ENCODE peak calls at places on chromosomes 12 and 14, in five cellular contexts. One of them, this sample, is unnamed. For H3K9me3, the result is how much of the 10 kb centered on the place peaks cover.

GRCh38 chr12:69096669-69097364 is 142.6 kb upstream of the CPSF6 start:
- DNase-seq in IMR-90: no peak
- DNase-seq in left lung: no peak
- DNase-seq in kidney: no peak
- DNase-seq in tibial artery: no peak
- DNase-seq in this sample: no peak

GRCh38 chr12:70628701-70629480 is 8.3 kb downstream of the PTPRB start:
- DNase-seq in IMR-90: no peak
- DNase-seq in left lung: no peak
- DNase-seq in kidney: no peak
- DNase-seq in tibial artery: no peak
- DNase-seq in this sample: no peak

GRCh38 chr14:32075636-32076277 is 1.3 kb upstream of the ARHGAP5 start:
- DNase-seq in IMR-90: peak
- DNase-seq in left lung: peak
- DNase-seq in kidney: peak
- DNase-seq in tibial artery: peak
- DNase-seq in this sample: peak

GRCh38 chr12:127398026-127398715 is 868.8 kb upstream of the TMEM132C start:
- DNase-seq in IMR-90: peak
- DNase-seq in left lung: no peak
- DNase-seq in kidney: no peak
- DNase-seq in tibial artery: no peak
- DNase-seq in this sample: no peak

GRCh38 chr12:111469406-111469805 is 63.7 kb downstream of the SH2B3 start:
- DNase-seq in IMR-90: peak
- DNase-seq in left lung: no peak
- DNase-seq in kidney: no peak
- DNase-seq in tibial artery: no peak
- DNase-seq in this sample: no peak

GRCh38 chr12:27359578-27360340 is 27.1 kb downstream of the BMAL2 start:
- DNase-seq in IMR-90: peak
- DNase-seq in left lung: no peak
- DNase-seq in kidney: no peak
- DNase-seq in tibial artery: no peak
- DNase-seq in this sample: no peak

GRCh38 chr14:76576047-76576741 is 185.1 kb upstream of the VASH1 start:
- DNase-seq in IMR-90: peak
- DNase-seq in left lung: no peak
- DNase-seq in kidney: no peak
- DNase-seq in tibial artery: no peak
- DNase-seq in this sample: peak

GRCh38 chr14:104635717-104636116 is 31.1 kb upstream of the TMEM179 start:
- DNase-seq in IMR-90: no peak
- DNase-seq in left lung: no peak
- DNase-seq in kidney: no peak
- DNase-seq in tibial artery: no peak
- DNase-seq in this sample: no peak

GRCh38 chr14:92590941-92591340 is 77.4 kb downstream of the RIN3 start:
- DNase-seq in IMR-90: no peak
- DNase-seq in left lung: no peak
- DNase-seq in kidney: no peak
- DNase-seq in tibial artery: no peak
- DNase-seq in this sample: no peak

GRCh38 chr14:104248203-104249055 is 110.0 kb downstream of the KIF26A start:
- DNase-seq in IMR-90: no peak
- DNase-seq in left lung: peak
- DNase-seq in kidney: peak
- DNase-seq in tibial artery: no peak
- DNase-seq in this sample: peak

GRCh38 chr12:40300490-40300889 is 75.7 kb downstream of the LRRK2 start:
- DNase-seq in IMR-90: peak
- DNase-seq in left lung: no peak
- DNase-seq in kidney: no peak
- DNase-seq in tibial artery: no peak
- DNase-seq in this sample: no peak

GRCh38 chr12:11969437-11970154 is 101.1 kb upstream of the BCL2L14 start:
- DNase-seq in IMR-90: no peak
- DNase-seq in left lung: no peak
- DNase-seq in kidney: no peak
- DNase-seq in tibial artery: no peak
- DNase-seq in this sample: no peak

GRCh38 chr12:123253606-123254459 is 17.8 kb downstream of the CDK2AP1 start:
- DNase-seq in IMR-90: no peak
- DNase-seq in left lung: peak
- DNase-seq in kidney: no peak
- DNase-seq in tibial artery: no peak
- DNase-seq in this sample: no peak

GRCh38 chr14:92524603-92525185 is 11.1 kb downstream of the RIN3 start:
- DNase-seq in IMR-90: no peak
- DNase-seq in left lung: no peak
- DNase-seq in kidney: no peak
- DNase-seq in tibial artery: no peak
- DNase-seq in this sample: no peak

GRCh38 chr14:59407246-59407615 is 57.9 kb downstream of the GPR135 start:
- DNase-seq in IMR-90: peak
- DNase-seq in left lung: no peak
- DNase-seq in kidney: no peak
- DNase-seq in tibial artery: no peak
- DNase-seq in this sample: no peak

GRCh38 chr12:43736921-43737440 is 21.6 kb downstream of the PUS7L start:
- DNase-seq in IMR-90: peak
- DNase-seq in left lung: no peak
- DNase-seq in kidney: no peak
- DNase-seq in tibial artery: no peak
- DNase-seq in this sample: no peak

GRCh38 chr14:68358978-68359861 is 433.6 kb downstream of the ZFP36L1 start:
- DNase-seq in IMR-90: no peak
- DNase-seq in left lung: no peak
- DNase-seq in kidney: no peak
- DNase-seq in tibial artery: no peak
- DNase-seq in this sample: no peak

GRCh38 chr12:132165584-132165983 is 21.3 kb downstream of the NOC4L start:
- DNase-seq in IMR-90: no peak
- DNase-seq in left lung: no peak
- DNase-seq in kidney: peak
- DNase-seq in tibial artery: no peak
- DNase-seq in this sample: no peak

GRCh38 chr12:62739266-62739831 is 195.6 kb downstream of the PPM1H start:
- DNase-seq in IMR-90: no peak
- DNase-seq in left lung: no peak
- DNase-seq in kidney: no peak
- DNase-seq in tibial artery: no peak
- DNase-seq in this sample: no peak

GRCh38 chr14:92660571-92660970 is 87.9 kb downstream of the LGMN start:
- DNase-seq in IMR-90: no peak
- DNase-seq in left lung: no peak
- DNase-seq in kidney: peak
- DNase-seq in tibial artery: no peak
- DNase-seq in this sample: no peak

GRCh38 chr14:55974046-55974582 is 144.1 kb upstream of the PELI2 start:
- DNase-seq in IMR-90: no peak
- DNase-seq in left lung: no peak
- DNase-seq in kidney: no peak
- DNase-seq in tibial artery: no peak
- DNase-seq in this sample: no peak

GRCh38 chr14:23437142-23438129 is 2.0 kb upstream of the MYH7 start:
- DNase-seq in IMR-90: no peak
- DNase-seq in left lung: no peak
- DNase-seq in kidney: no peak
- DNase-seq in tibial artery: peak
- DNase-seq in this sample: peak
- H3K27ac ChIP-seq in IMR-90: no peak
- H3K27ac ChIP-seq in left lung: no peak
- H3K27ac ChIP-seq in kidney: no peak
- H3K27ac ChIP-seq in tibial artery: no peak
- H3K27ac ChIP-seq in this sample: no peak

GRCh38 chr12:116647802-116648201 is 88.6 kb downstream of the MAP1LC3B2 start:
- DNase-seq in IMR-90: no peak
- DNase-seq in left lung: no peak
- DNase-seq in kidney: no peak
- DNase-seq in tibial artery: no peak
- DNase-seq in this sample: no peak

GRCh38 chr12:116650062-116650461 is 87.8 kb downstream of the SPRING1 start:
- DNase-seq in IMR-90: no peak
- DNase-seq in left lung: no peak
- DNase-seq in kidney: no peak
- DNase-seq in tibial artery: no peak
- DNase-seq in this sample: no peak

GRCh38 chr12:116651089-116651488 is 86.8 kb downstream of the SPRING1 start:
- DNase-seq in IMR-90: no peak
- DNase-seq in left lung: no peak
- DNase-seq in kidney: no peak
- DNase-seq in tibial artery: no peak
- DNase-seq in this sample: no peak

GRCh38 chr12:116646901-116647300 is 87.7 kb downstream of the MAP1LC3B2 start:
- DNase-seq in IMR-90: no peak
- DNase-seq in left lung: no peak
- DNase-seq in kidney: no peak
- DNase-seq in tibial artery: no peak
- DNase-seq in this sample: no peak

DNA sequence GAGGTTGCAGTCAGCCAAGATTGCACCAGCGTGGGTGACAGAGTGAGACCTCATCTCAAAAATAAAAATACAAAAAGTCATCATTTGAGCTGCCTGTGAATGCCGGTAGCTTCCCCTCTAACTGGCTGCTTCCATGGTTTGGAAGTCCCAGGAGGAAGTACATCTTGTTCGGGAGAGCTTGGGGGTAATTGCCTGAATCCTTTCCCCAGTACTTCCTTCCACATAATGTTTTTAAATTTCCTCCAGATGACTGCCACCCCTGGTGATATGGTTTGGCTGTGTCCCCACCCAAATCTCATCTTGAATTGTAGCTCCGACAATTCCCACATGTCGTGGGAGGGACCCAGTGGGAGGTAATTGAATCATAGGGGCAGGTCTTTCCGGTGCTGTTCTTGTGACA is 87.3 kb downstream of the SPRING1 start:
- DNase-seq in IMR-90: no peak
- DNase-seq in left lung: no peak
- DNase-seq in kidney: no peak
- DNase-seq in tibial artery: no peak
- DNase-seq in this sample: no peak
- H3K9me3 ChIP-seq in IMR-90: under half
- H3K9me3 ChIP-seq in left lung: under half
- H3K9me3 ChIP-seq in kidney: under half
- H3K9me3 ChIP-seq in tibial artery: under half
- H3K9me3 ChIP-seq in this sample: under half

GRCh38 chr12:100716658-100716948 is 78.0 kb upstream of the ANO4 start:
- DNase-seq in IMR-90: no peak
- DNase-seq in left lung: no peak
- DNase-seq in kidney: no peak
- DNase-seq in tibial artery: no peak
- DNase-seq in this sample: no peak

GRCh38 chr12:100717733-100718067 is 76.9 kb upstream of the ANO4 start:
- DNase-seq in IMR-90: no peak
- DNase-seq in left lung: no peak
- DNase-seq in kidney: no peak
- DNase-seq in tibial artery: no peak
- DNase-seq in this sample: no peak

GRCh38 chr12:100716949-100717732 is 77.4 kb upstream of the ANO4 start:
- DNase-seq in IMR-90: no peak
- DNase-seq in left lung: peak
- DNase-seq in kidney: no peak
- DNase-seq in tibial artery: no peak
- DNase-seq in this sample: peak

GRCh38 chr12:100718212-100718611 is 76.4 kb upstream of the ANO4 start:
- DNase-seq in IMR-90: no peak
- DNase-seq in left lung: no peak
- DNase-seq in kidney: no peak
- DNase-seq in tibial artery: no peak
- DNase-seq in this sample: no peak

DNA sequence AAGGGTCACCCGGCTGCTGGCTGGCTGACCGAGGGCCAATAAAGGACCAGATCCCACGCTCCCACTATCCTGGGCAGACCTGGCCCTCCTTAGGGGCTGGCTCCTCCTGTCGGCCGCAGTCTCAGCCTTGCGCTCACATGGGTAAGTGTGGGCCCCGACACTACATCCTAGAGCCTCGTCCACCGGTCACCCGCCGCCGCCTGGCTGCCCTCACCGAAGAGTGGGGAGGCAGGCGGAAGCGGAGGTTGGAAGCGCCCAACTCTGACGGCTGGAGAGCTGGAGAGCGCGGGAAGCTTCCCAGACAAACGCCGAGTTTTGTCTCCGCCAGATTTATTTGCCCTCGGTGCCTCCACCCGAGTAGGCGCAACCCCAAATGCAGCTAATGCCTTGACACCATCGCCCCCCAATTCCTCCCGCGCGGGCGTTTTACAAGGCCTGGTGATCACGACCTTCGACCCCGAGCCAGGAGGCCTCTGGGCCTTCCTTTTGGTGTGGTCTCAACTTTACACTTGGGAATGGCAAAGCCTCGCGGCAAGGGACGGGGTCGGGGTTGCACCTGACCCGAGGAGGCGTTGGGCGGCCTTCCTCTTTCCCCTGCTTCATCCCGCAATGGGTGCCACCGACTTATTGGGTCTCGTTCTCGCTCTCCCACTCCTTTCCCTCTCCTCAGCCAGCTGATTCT is 78.5 kb upstream of the ANO4 start:
- DNase-seq in IMR-90: no peak
- DNase-seq in left lung: peak
- DNase-seq in kidney: peak
- DNase-seq in tibial artery: no peak
- DNase-seq in this sample: peak
- H3K4me3 ChIP-seq in IMR-90: no peak
- H3K4me3 ChIP-seq in left lung: no peak
- H3K4me3 ChIP-seq in kidney: no peak
- H3K4me3 ChIP-seq in tibial artery: no peak
- H3K4me3 ChIP-seq in this sample: no peak

GRCh38 chr12:14313379-14313778 is 52.1 kb upstream of the ATF7IP start:
- DNase-seq in IMR-90: peak
- DNase-seq in left lung: no peak
- DNase-seq in kidney: no peak
- DNase-seq in tibial artery: no peak
- DNase-seq in this sample: no peak

GRCh38 chr12:14310866-14311265 is 54.6 kb upstream of the ATF7IP start:
- DNase-seq in IMR-90: no peak
- DNase-seq in left lung: no peak
- DNase-seq in kidney: no peak
- DNase-seq in tibial artery: no peak
- DNase-seq in this sample: no peak

GRCh38 chr12:14314801-14315200 is 50.7 kb upstream of the ATF7IP start:
- DNase-seq in IMR-90: no peak
- DNase-seq in left lung: no peak
- DNase-seq in kidney: no peak
- DNase-seq in tibial artery: no peak
- DNase-seq in this sample: no peak

GRCh38 chr12:14317362-14318146 is 47.9 kb upstream of the ATF7IP start:
- DNase-seq in IMR-90: no peak
- DNase-seq in left lung: no peak
- DNase-seq in kidney: no peak
- DNase-seq in tibial artery: no peak
- DNase-seq in this sample: no peak

DNA sequence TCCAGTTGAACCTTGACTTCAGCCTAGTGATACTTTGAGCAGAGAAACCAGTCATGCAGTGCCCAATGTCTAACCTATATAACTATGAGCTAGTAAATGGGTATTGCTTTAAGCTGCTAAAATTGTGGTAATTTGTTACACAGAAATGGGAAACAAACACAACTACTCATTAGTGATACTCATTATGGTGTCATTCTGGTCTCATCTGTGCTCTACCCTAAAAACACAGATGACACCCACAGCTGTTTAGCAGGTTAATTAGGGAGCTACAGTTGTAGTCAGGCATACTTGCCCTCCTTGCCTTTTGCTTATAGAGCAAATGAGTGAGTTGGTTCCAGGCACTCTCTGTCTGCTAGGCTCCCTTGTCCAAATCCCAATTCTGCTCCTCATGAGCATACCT is 50.0 kb upstream of the ATF7IP start:
- DNase-seq in IMR-90: no peak
- DNase-seq in left lung: no peak
- DNase-seq in kidney: no peak
- DNase-seq in tibial artery: no peak
- DNase-seq in this sample: no peak
- H3K27ac ChIP-seq in IMR-90: no peak
- H3K27ac ChIP-seq in left lung: no peak
- H3K27ac ChIP-seq in kidney: no peak
- H3K27ac ChIP-seq in tibial artery: no peak
- H3K27ac ChIP-seq in this sample: no peak